ENCODE peak calls at places on chromosomes 11 and 22, in four cellular contexts. One of them, this sample, is unnamed.

GRCh38 chr11:29024386-29024785 is 916.2 kb downstream of the METTL15 start:
- DNase-seq in SHP77: no peak
- DNase-seq in A172: peak
- DNase-seq in effector CD4-positive, alpha-beta T cell: no peak
- DNase-seq in this sample: no peak

GRCh38 chr11:75665126-75665525 is 3.7 kb downstream of the MAP6 start:
- DNase-seq in A172: no peak
- DNase-seq in SHP77: no peak
- DNase-seq in effector CD4-positive, alpha-beta T cell: no peak
- DNase-seq in this sample: no peak

GRCh38 chr11:32213223-32213622 is 122.3 kb downstream of the RCN1 start:
- DNase-seq in SHP77: no peak
- DNase-seq in effector CD4-positive, alpha-beta T cell: no peak
- DNase-seq in A172: peak
- DNase-seq in this sample: no peak

GRCh38 chr11:1557904-1558831 is 13.9 kb downstream of the DUSP8 start:
- DNase-seq in SHP77: no peak
- DNase-seq in effector CD4-positive, alpha-beta T cell: no peak
- DNase-seq in A172: peak
- DNase-seq in this sample: no peak

GRCh38 chr11:64031001-64031400 is 4.7 kb upstream of the FLRT1 start:
- DNase-seq in A172: no peak
- DNase-seq in SHP77: no peak
- DNase-seq in effector CD4-positive, alpha-beta T cell: no peak
- DNase-seq in this sample: no peak

GRCh38 chr11:84899134-84899533 is 728.0 kb downstream of the DLG2 start:
- DNase-seq in SHP77: no peak
- DNase-seq in effector CD4-positive, alpha-beta T cell: no peak
- DNase-seq in A172: no peak
- DNase-seq in this sample: no peak

GRCh38 chr11:34799848-34800247 is 116.3 kb downstream of the APIP start:
- DNase-seq in SHP77: no peak
- DNase-seq in A172: no peak
- DNase-seq in effector CD4-positive, alpha-beta T cell: no peak
- DNase-seq in this sample: no peak

GRCh38 chr22:28815729-28816128 is 15.4 kb upstream of the XBP1 start:
- DNase-seq in A172: no peak
- DNase-seq in SHP77: no peak
- DNase-seq in effector CD4-positive, alpha-beta T cell: no peak
- DNase-seq in this sample: no peak

GRCh38 chr11:110311783-110312578 is 15.6 kb upstream of the RDX start:
- DNase-seq in SHP77: no peak
- DNase-seq in A172: no peak
- DNase-seq in effector CD4-positive, alpha-beta T cell: no peak
- DNase-seq in this sample: no peak

GRCh38 chr11:47869548-47870393 is 21.6 kb upstream of the NUP160 start:
- DNase-seq in A172: peak
- DNase-seq in effector CD4-positive, alpha-beta T cell: no peak
- DNase-seq in SHP77: no peak
- DNase-seq in this sample: no peak

GRCh38 chr11:1510928-1511327 is 24.3 kb upstream of the MOB2 start:
- DNase-seq in A172: no peak
- DNase-seq in effector CD4-positive, alpha-beta T cell: no peak
- DNase-seq in SHP77: no peak
- DNase-seq in this sample: no peak

GRCh38 chr11:125371451-125371935 is 124.6 kb downstream of the FEZ1 start:
- DNase-seq in effector CD4-positive, alpha-beta T cell: no peak
- DNase-seq in SHP77: no peak
- DNase-seq in A172: no peak
- DNase-seq in this sample: no peak

GRCh38 chr11:131656179-131656838 is 285.9 kb downstream of the NTM start:
- DNase-seq in SHP77: no peak
- DNase-seq in effector CD4-positive, alpha-beta T cell: no peak
- DNase-seq in A172: no peak
- DNase-seq in this sample: no peak

GRCh38 chr22:26922804-26923203 is 265.4 kb downstream of the MIAT start:
- DNase-seq in A172: peak
- DNase-seq in effector CD4-positive, alpha-beta T cell: no peak
- DNase-seq in SHP77: no peak
- DNase-seq in this sample: no peak

GRCh38 chr11:61173456-61173855 is 12.2 kb upstream of the VPS37C start:
- DNase-seq in A172: no peak
- DNase-seq in effector CD4-positive, alpha-beta T cell: no peak
- DNase-seq in SHP77: peak
- DNase-seq in this sample: no peak

GRCh38 chr11:125404136-125404810 is 91.8 kb downstream of the FEZ1 start:
- DNase-seq in effector CD4-positive, alpha-beta T cell: no peak
- DNase-seq in A172: no peak
- DNase-seq in SHP77: no peak
- DNase-seq in this sample: no peak

GRCh38 chr11:130180491-130180890 is 20.9 kb downstream of the ST14 start:
- DNase-seq in SHP77: no peak
- DNase-seq in effector CD4-positive, alpha-beta T cell: no peak
- DNase-seq in A172: no peak
- DNase-seq in this sample: no peak

GRCh38 chr22:20566420-20567260 is 59.2 kb downstream of the MED15 start:
- DNase-seq in effector CD4-positive, alpha-beta T cell: peak
- DNase-seq in A172: peak
- DNase-seq in SHP77: no peak
- DNase-seq in this sample: peak

GRCh38 chr11:70944636-70945035 is 307.7 kb downstream of the SHANK2 start:
- DNase-seq in effector CD4-positive, alpha-beta T cell: no peak
- DNase-seq in SHP77: no peak
- DNase-seq in A172: no peak
- DNase-seq in this sample: no peak

GRCh38 chr11:69062169-69062855 is 13.6 kb downstream of the TPCN2 start:
- DNase-seq in SHP77: no peak
- DNase-seq in effector CD4-positive, alpha-beta T cell: no peak
- DNase-seq in A172: no peak
- DNase-seq in this sample: no peak

GRCh38 chr22:44727148-44727547 is 25.1 kb downstream of the PRR5 start:
- DNase-seq in SHP77: no peak
- DNase-seq in effector CD4-positive, alpha-beta T cell: no peak
- DNase-seq in A172: no peak
- DNase-seq in this sample: no peak

GRCh38 chr22:21965762-21966288 is 13.2 kb upstream of the PPM1F start:
- DNase-seq in SHP77: no peak
- DNase-seq in effector CD4-positive, alpha-beta T cell: no peak
- DNase-seq in A172: no peak
- DNase-seq in this sample: no peak

GRCh38 chr22:37244114-37244921 is at the start of gene RAC2:
- DNase-seq in effector CD4-positive, alpha-beta T cell: peak
- DNase-seq in A172: peak
- DNase-seq in SHP77: no peak
- DNase-seq in this sample: peak

GRCh38 chr11:45791524-45791923 is 13.4 kb upstream of the SLC35C1 start:
- DNase-seq in A172: no peak
- DNase-seq in effector CD4-positive, alpha-beta T cell: no peak
- DNase-seq in SHP77: no peak
- DNase-seq in this sample: no peak

This sample was measured in effector memory CD8-positive, alpha-beta T cell.